ENCODE peak calls at places on chromosome 11, in four cellular contexts. E is aorta, W is lung, Y is AG04450. G is an unnamed sample.

GRCh38 chr11:43693069-43693468 is 12.5 kb downstream of the HSD17B12 start:
- DNase-seq in E (no peak), W (no peak), Y (no peak), G (no peak)

GRCh38 chr11:124961972-124962609 is 8.1 kb downstream of the CCDC15 start:
- DNase-seq in E (no peak), W (no peak), Y (peak; percentile 74), G (no peak)

GRCh38 chr11:65041206-65042035 is at the start of gene SAC3D1:
- DNase-seq in E (peak; percentile 78), W (no peak), Y (no peak), G (no peak)

GRCh38 chr11:5922749-5923426 is 19.2 kb upstream of the OR56A3 start:
- DNase-seq in E (no peak), W (no peak), Y (no peak), G (no peak)

GRCh38 chr11:12276831-12277475 is 100.4 kb upstream of the PARVA start:
- DNase-seq in E (no peak), W (no peak), Y (no peak), G (no peak)

GRCh38 chr11:8025123-8025522 is 38.0 kb downstream of the EIF3F start:
- DNase-seq in E (no peak), W (no peak), Y (no peak), G (no peak)

GRCh38 chr11:126467471-126467870 is 112.0 kb downstream of the ST3GAL4 start:
- DNase-seq in E (no peak), W (no peak), Y (no peak), G (no peak)

GRCh38 chr11:8834379-8834778 is 76.6 kb upstream of the AKIP1 start:
- DNase-seq in E (no peak), W (no peak), Y (no peak), G (no peak)

GRCh38 chr11:46319074-46319453 is 28.2 kb upstream of the DGKZ start:
- DNase-seq in E (no peak), W (no peak), Y (no peak), G (no peak)

GRCh38 chr11:102313225-102313940 is 3.9 kb upstream of the BIRC3 start:
- DNase-seq in E (no peak), W (no peak), Y (no peak), G (no peak)

GRCh38 chr11:102314784-102315183 is 2.5 kb upstream of the BIRC3 start:
- DNase-seq in E (no peak), W (no peak), Y (no peak), G (no peak)

GRCh38 chr11:102309621-102310541 is 7.4 kb upstream of the BIRC3 start:
- DNase-seq in E (no peak), W (no peak), Y (no peak), G (no peak)

GRCh38 chr11:102316505-102316904 is 779 bp upstream of the BIRC3 start:
- DNase-seq in E (no peak), W (no peak), Y (no peak), G (no peak)

GRCh38 chr11:102312656-102313055 is 4.6 kb upstream of the BIRC3 start:
- DNase-seq in E (no peak), W (no peak), Y (no peak), G (no peak)
- H3K27ac ChIP-seq in E (no peak overlapping the region), W (no peak overlapping the region), Y (no peak overlapping the region), G (peak overlapping the region; percentile 75)

GRCh38 chr11:128550967-128551522 is 36.3 kb downstream of the ETS1 start:
- DNase-seq in E (no peak), W (no peak), Y (no peak), G (no peak)

GRCh38 chr11:128548655-128549255 is 38.6 kb downstream of the ETS1 start:
- DNase-seq in E (peak; percentile 62), W (peak; percentile 50), Y (no peak), G (peak; percentile 78)

GRCh38 chr11:128550261-128550821 is 37.0 kb downstream of the ETS1 start:
- DNase-seq in E (no peak), W (no peak), Y (no peak), G (no peak)

GRCh38 chr11:128549256-128549944 is 38.0 kb downstream of the ETS1 start:
- DNase-seq in E (peak; percentile 60), W (no peak), Y (no peak), G (peak; percentile 82)

GRCh38 chr11:128547946-128548654 is 39.3 kb downstream of the ETS1 start:
- DNase-seq in E (no peak), W (no peak), Y (no peak), G (no peak)
- H3K27ac ChIP-seq in E (no peak overlapping the region), W (peak overlapping the region; percentile 82), Y (peak overlapping the region; percentile 11), G (peak overlapping the region; percentile 95)

DNA sequence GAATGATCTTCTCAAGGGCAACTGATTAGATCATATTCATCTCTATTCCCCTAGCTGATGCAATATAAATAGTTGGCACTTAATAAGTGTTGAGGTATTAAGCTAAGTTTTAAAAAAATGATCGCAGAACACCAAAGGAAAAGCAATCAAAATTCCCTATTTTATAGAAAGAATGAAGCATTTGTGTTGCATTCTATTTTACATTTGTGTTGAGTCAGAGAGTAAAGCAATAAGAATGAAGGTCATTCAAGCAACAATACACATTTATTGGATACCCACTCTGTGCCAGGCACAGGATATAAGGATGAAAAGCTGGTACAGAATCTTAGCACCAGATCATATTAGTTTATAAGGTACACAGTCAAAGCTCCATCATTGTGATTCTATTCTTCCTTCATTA is 686.4 kb upstream of the CCDC90B start:
- DNase-seq in E (no peak), W (no peak), Y (no peak), G (no peak)
- H3K27ac ChIP-seq in E (no peak overlapping the region), W (no peak overlapping the region), Y (no peak overlapping the region), G (no peak overlapping the region)

DNA sequence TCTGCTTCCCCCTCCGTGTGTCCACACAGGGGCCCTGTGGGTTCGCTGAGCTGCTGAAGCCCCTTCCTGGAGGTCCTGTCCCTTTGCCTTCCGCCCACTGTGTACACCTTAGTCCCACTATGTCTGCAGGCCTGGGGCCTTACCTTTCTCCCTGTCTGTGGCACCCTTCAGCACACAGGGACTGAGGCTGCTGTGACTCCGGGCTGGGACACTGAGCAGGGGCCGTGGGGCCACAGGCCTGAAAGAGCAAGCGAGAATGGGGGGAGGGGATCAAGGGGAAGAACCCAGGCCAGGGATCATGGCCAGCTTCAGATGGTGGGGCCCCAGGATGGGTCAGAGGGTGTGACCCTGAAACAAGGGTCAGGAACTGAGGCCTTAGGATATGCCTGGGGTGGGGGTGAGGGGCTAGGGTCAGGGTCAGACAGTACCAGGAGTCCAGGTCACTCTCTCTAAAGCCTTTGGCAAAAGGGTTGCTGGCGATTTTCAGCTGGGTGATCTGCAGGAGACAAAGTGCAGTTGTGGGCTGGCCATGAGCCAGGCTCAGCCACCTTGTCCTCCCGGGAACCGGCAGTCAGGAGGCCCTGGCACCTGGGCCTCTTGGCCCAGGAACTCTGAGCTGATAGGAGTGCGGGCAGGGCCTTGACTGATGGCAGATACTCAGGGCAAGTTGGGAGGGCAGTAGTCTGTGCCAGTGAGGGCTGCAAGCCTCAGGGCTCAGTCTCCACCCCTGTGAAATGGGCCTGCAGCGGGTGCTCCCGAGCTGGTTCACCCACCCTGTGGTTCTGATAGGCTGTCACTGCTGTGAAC is 2.6 kb upstream of the NUDT8 start:
- DNase-seq in E (no peak), W (no peak), Y (no peak), G (peak; percentile 73)
- H3K27ac ChIP-seq in E (no peak overlapping the region), W (no peak overlapping the region), Y (no peak overlapping the region), G (peak overlapping the region; percentile 99)

GRCh38 chr11:1882265-1883238 is 9.1 kb downstream of the PRR33 start:
- DNase-seq in E (peak; percentile 87), W (peak; percentile 74), Y (peak; percentile 15), G (peak; percentile 88)
- H3K27ac ChIP-seq in E (no peak overlapping the region), W (no peak overlapping the region), Y (no peak overlapping the region), G (peak overlapping the region; percentile 97)

GRCh38 chr11:67647471-67647870 is 3.1 kb downstream of the ACY3 start:
- DNase-seq in E (no peak), W (no peak), Y (no peak), G (no peak)
- H3K27ac ChIP-seq in E (no peak overlapping the region), W (no peak overlapping the region), Y (no peak overlapping the region), G (no peak overlapping the region)

DNA sequence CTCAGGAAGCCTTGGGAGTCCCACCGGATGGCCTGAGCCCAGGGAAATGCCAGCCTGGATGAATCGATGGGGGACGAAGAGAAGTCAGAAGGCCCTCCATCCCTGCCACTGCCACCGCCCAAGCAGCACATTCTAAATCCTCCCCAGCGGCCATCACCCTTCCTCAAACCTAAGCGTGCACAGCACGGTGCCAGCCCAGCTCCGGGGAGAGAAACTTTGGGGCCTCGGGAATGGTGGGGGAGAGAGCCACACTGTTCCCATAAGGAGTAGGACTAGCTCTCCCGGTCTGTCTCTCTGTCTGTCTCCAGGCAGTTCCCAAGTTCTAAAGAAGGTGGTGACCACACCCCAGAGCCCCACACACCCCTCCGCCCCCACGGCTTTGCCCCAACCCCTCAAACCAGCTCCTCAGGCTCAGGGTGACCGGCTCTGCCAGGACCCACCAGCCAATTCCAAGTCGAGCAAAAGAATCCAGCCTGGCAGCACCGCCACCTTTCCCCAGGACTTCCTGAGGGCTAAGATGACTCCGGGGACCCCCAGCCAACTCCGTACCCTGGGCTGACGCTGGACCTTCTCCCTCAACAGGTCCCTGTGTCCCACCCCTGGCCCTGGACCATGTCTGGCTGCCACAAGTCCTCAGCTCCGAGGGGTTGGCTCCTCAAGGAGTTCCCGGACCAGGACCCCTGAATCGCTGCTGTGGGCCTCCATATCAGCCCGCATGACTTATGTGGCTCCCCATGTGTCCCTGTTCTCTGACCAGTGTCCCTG is 2.7 kb downstream of the AHNAK start:
- DNase-seq in E (peak; percentile 65), W (no peak), Y (no peak), G (no peak)
- H3K27ac ChIP-seq in E (peak overlapping the region; percentile 7), W (peak overlapping the region; percentile 98), Y (peak overlapping the region; percentile 11), G (peak overlapping the region; percentile 100)

G was measured in left ventricle myocardium inferior.